ENCODE peak calls at places on chromosomes 3 and 15, in ten cellular contexts. J, M, D, T, O, G, L, I, C and W are unnamed samples.

GRCh38 chr3:30324587-30324986 is 281.8 kb upstream of the TGFBR2 start:
- DNase-seq in J (no peak), M (no peak), D (peak), T (no peak), O (no peak), G (no peak), L (no peak), I (no peak), C (no peak), W (no peak)

GRCh38 chr3:156448300-156448699 is 106.6 kb downstream of the SSR3 start:
- DNase-seq in J (no peak), M (no peak), D (peak), T (peak), O (no peak), G (no peak), L (no peak), I (peak), C (peak), W (no peak)

GRCh38 chr3:149967067-149967685 is 3.5 kb downstream of the PFN2 start:
- DNase-seq in J (no peak), M (no peak), D (peak), T (peak), O (no peak), G (no peak), L (no peak), I (no peak), C (peak), W (no peak)

GRCh38 chr3:149751551-149751950 is 738 bp downstream of the COMMD2 start:
- DNase-seq in J (no peak), M (no peak), D (peak), T (peak), O (no peak), G (no peak), L (no peak), I (no peak), C (peak), W (no peak)

GRCh38 chr15:101358895-101359294 is 63.8 kb upstream of the SNRPA1 start:
- DNase-seq in J (peak), M (no peak), D (no peak), T (peak), O (no peak), G (peak), L (no peak), I (peak), C (no peak), W (no peak)

GRCh38 chr3:82055792-82056191 is 294.3 kb upstream of the GBE1 start:
- DNase-seq in J (no peak), M (no peak), D (peak), T (peak), O (no peak), G (no peak), L (no peak), I (no peak), C (no peak), W (no peak)

GRCh38 chr3:54891540-54891897 is 36.3 kb downstream of the LRTM1 start:
- DNase-seq in J (peak), M (peak), D (peak), T (peak), O (peak), G (peak), L (peak), I (peak), C (no peak), W (peak)

GRCh38 chr3:72591522-72592421 is 256.5 kb downstream of the SHQ1 start:
- DNase-seq in J (peak), M (peak), D (peak), T (peak), O (peak), G (no peak), L (peak), I (peak), C (no peak), W (no peak)

GRCh38 chr3:136787226-136787793 is 31.6 kb upstream of the SLC35G2 start:
- DNase-seq in J (no peak), M (no peak), D (no peak), T (no peak), O (no peak), G (no peak), L (no peak), I (no peak), C (peak), W (no peak)

GRCh38 chr15:39934415-39935044 is 615 bp downstream of the EIF2AK4 start:
- DNase-seq in J (no peak), M (no peak), D (peak), T (no peak), O (no peak), G (no peak), L (no peak), I (no peak), C (no peak), W (no peak)

GRCh38 chr3:7876741-7877297 is 624.8 kb upstream of the LMCD1 start:
- DNase-seq in J (no peak), M (no peak), D (no peak), T (peak), O (no peak), G (no peak), L (no peak), I (no peak), C (peak), W (no peak)

GRCh38 chr3:141108002-141108401 is 56.9 kb downstream of the SPSB4 start:
- DNase-seq in J (no peak), M (no peak), D (no peak), T (no peak), O (no peak), G (no peak), L (no peak), I (peak), C (no peak), W (peak)

GRCh38 chr3:8529738-8530525 is 28.3 kb downstream of the LMCD1 start:
- DNase-seq in J (no peak), M (no peak), D (peak), T (no peak), O (no peak), G (no peak), L (no peak), I (peak), C (no peak), W (no peak)

GRCh38 chr15:64688770-64689169 is 86.6 kb downstream of the RBPMS2 start:
- DNase-seq in J (no peak), M (no peak), D (no peak), T (no peak), O (no peak), G (no peak), L (no peak), I (no peak), C (no peak), W (no peak)

GRCh38 chr3:45881031-45882022 is 5.0 kb upstream of the CCR9 start:
- DNase-seq in J (no peak), M (no peak), D (peak), T (peak), O (no peak), G (no peak), L (no peak), I (no peak), C (no peak), W (no peak)

GRCh38 chr3:145628211-145628610 is 532.8 kb downstream of the PLOD2 start:
- DNase-seq in J (no peak), M (no peak), D (no peak), T (no peak), O (no peak), G (no peak), L (no peak), I (no peak), C (no peak), W (no peak)

GRCh38 chr3:1578105-1578833 is 485.4 kb downstream of the CNTN6 start:
- DNase-seq in J (no peak), M (no peak), D (no peak), T (no peak), O (no peak), G (no peak), L (no peak), I (no peak), C (no peak), W (no peak)

GRCh38 chr3:135779590-135780235 is 185.8 kb upstream of the PPP2R3A start:
- DNase-seq in J (no peak), M (no peak), D (no peak), T (no peak), O (no peak), G (no peak), L (no peak), I (no peak), C (no peak), W (no peak)

GRCh38 chr3:190695994-190696393 is 166.5 kb downstream of the GMNC start:
- DNase-seq in J (no peak), M (no peak), D (no peak), T (no peak), O (no peak), G (no peak), L (no peak), I (no peak), C (no peak), W (no peak)

GRCh38 chr3:116050311-116050710 is 395.0 kb downstream of the LSAMP start:
- DNase-seq in J (no peak), M (no peak), D (no peak), T (no peak), O (no peak), G (no peak), L (no peak), I (no peak), C (no peak), W (no peak)

GRCh38 chr3:67642190-67642589 is 12.2 kb downstream of the SUCLG2 start:
- DNase-seq in J (no peak), M (no peak), D (no peak), T (no peak), O (no peak), G (no peak), L (no peak), I (no peak), C (no peak), W (no peak)

GRCh38 chr3:159865042-159865579 is 123.5 kb upstream of the IL12A start:
- DNase-seq in J (no peak), M (no peak), D (peak), T (no peak), O (no peak), G (no peak), L (no peak), I (no peak), C (no peak), W (no peak)

GRCh38 chr15:62858343-62858742 is 184.2 kb upstream of the TPM1 start:
- DNase-seq in J (no peak), M (no peak), D (peak), T (no peak), O (no peak), G (no peak), L (no peak), I (peak), C (no peak), W (no peak)

GRCh38 chr3:8596706-8597514 is 47.7 kb downstream of the SSUH2 start:
- DNase-seq in J (no peak), M (no peak), D (no peak), T (no peak), O (no peak), G (no peak), L (no peak), I (peak), C (no peak), W (no peak)

GRCh38 chr3:47324278-47324865 is 41.6 kb downstream of the KLHL18 start:
- DNase-seq in J (no peak), M (peak), D (peak), T (peak), O (no peak), G (no peak), L (peak), I (peak), C (peak), W (no peak)

GRCh38 chr3:102447272-102447671 is 12.5 kb downstream of the ZPLD1 start:
- DNase-seq in J (no peak), M (no peak), D (peak), T (no peak), O (no peak), G (no peak), L (no peak), I (no peak), C (no peak), W (no peak)

GRCh38 chr3:171563298-171563697 is 103.1 kb upstream of the TNIK start:
- DNase-seq in J (peak), M (no peak), D (no peak), T (peak), O (no peak), G (no peak), L (no peak), I (peak), C (no peak), W (no peak)

GRCh38 chr3:105502333-105502732 is 135.6 kb downstream of the ALCAM start:
- DNase-seq in J (no peak), M (no peak), D (no peak), T (no peak), O (no peak), G (no peak), L (no peak), I (no peak), C (no peak), W (no peak)

GRCh38 chr3:69339766-69340165 is 46.1 kb downstream of the FRMD4B start:
- DNase-seq in J (peak), M (no peak), D (no peak), T (no peak), O (no peak), G (no peak), L (peak), I (peak), C (no peak), W (no peak)

GRCh38 chr3:153257673-153258351 is 95.8 kb downstream of the RAP2B start:
- DNase-seq in J (no peak), M (no peak), D (peak), T (no peak), O (no peak), G (no peak), L (no peak), I (no peak), C (no peak), W (no peak)

GRCh38 chr3:177693596-177693995 is 496.3 kb upstream of the TBL1XR1 start:
- DNase-seq in J (no peak), M (no peak), D (no peak), T (no peak), O (no peak), G (no peak), L (no peak), I (no peak), C (no peak), W (no peak)

GRCh38 chr15:90618330-90619136 is 88.8 kb downstream of the CRTC3 start:
- DNase-seq in J (no peak), M (no peak), D (no peak), T (no peak), O (no peak), G (no peak), L (no peak), I (no peak), C (no peak), W (no peak)

GRCh38 chr3:17745894-17746293 is 3.5 kb upstream of the TBC1D5 start:
- DNase-seq in J (no peak), M (no peak), D (no peak), T (no peak), O (no peak), G (no peak), L (no peak), I (no peak), C (no peak), W (no peak)

GRCh38 chr3:193716155-193716554 is 123.1 kb downstream of the OPA1 start:
- DNase-seq in J (no peak), M (no peak), D (no peak), T (no peak), O (no peak), G (no peak), L (no peak), I (no peak), C (peak), W (no peak)

GRCh38 chr3:4493931-4494806 is 1.0 kb downstream of the ITPR1 start:
- DNase-seq in J (peak), M (no peak), D (peak), T (peak), O (no peak), G (peak), L (peak), I (peak), C (peak), W (no peak)

GRCh38 chr15:49621327-49622210 is 721 bp downstream of the DTWD1 start:
- DNase-seq in J (no peak), M (no peak), D (peak), T (peak), O (no peak), G (no peak), L (no peak), I (no peak), C (peak), W (no peak)

GRCh38 chr3:123892195-123892594 is 8.1 kb upstream of the MYLK start:
- DNase-seq in J (no peak), M (no peak), D (no peak), T (no peak), O (no peak), G (no peak), L (no peak), I (no peak), C (no peak), W (no peak)

GRCh38 chr3:81968628-81969027 is 207.2 kb upstream of the GBE1 start:
- DNase-seq in J (no peak), M (no peak), D (no peak), T (peak), O (no peak), G (no peak), L (no peak), I (no peak), C (no peak), W (no peak)

GRCh38 chr3:122184591-122184929 is 1.1 kb downstream of the CASR start:
- DNase-seq in J (no peak), M (no peak), D (no peak), T (peak), O (no peak), G (no peak), L (no peak), I (no peak), C (no peak), W (no peak)
- H3K27ac ChIP-seq in J (no peak), M (no peak), D (no peak), T (no peak), O (no peak), G (no peak), L (no peak), I (no peak), C (no peak), W (no peak)

GRCh38 chr3:128094295-128095151 is 29.1 kb downstream of the RUVBL1 start:
- DNase-seq in J (no peak), M (no peak), D (no peak), T (no peak), O (no peak), G (no peak), L (no peak), I (no peak), C (no peak), W (no peak)

GRCh38 chr3:128100126-128100525 is 23.5 kb downstream of the RUVBL1 start:
- DNase-seq in J (no peak), M (no peak), D (no peak), T (no peak), O (no peak), G (no peak), L (no peak), I (no peak), C (no peak), W (no peak)

GRCh38 chr3:128098234-128098633 is 25.4 kb downstream of the RUVBL1 start:
- DNase-seq in J (no peak), M (no peak), D (no peak), T (no peak), O (no peak), G (no peak), L (no peak), I (no peak), C (no peak), W (no peak)

GRCh38 chr3:128091586-128091985 is 32.0 kb downstream of the RUVBL1 start:
- DNase-seq in J (no peak), M (no peak), D (no peak), T (no peak), O (no peak), G (no peak), L (no peak), I (no peak), C (no peak), W (no peak)

DNA sequence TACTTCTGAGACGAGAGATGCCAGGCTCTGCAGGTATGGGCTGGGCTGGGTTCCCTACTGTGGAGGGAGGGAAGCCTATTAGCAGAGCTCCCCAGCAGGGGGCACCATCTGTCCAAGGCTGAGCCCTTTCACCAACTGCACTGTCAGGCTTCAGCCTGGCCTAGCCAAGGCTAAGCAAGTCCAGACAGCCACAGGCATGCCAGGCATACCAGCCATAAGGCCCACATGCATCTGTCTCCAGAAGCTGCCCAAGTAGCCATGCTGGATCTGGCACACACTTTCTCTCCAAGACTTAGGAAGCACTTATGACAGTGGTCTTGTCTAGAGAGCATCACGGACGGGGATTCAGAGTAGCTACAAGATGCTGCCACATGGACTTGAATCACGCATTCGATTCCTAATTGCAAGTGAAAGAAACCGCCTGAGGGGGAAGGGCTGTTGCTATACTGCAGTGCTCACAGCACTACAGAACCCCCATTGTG is 28.3 kb downstream of the RUVBL1 start:
- DNase-seq in J (peak), M (peak), D (peak), T (peak), O (peak), G (peak), L (peak), I (peak), C (peak), W (no peak)
- H3K27ac ChIP-seq in J (peak), M (peak), D (no peak), T (no peak), O (no peak), G (no peak), L (no peak), I (no peak), C (peak), W (no peak)

DNA sequence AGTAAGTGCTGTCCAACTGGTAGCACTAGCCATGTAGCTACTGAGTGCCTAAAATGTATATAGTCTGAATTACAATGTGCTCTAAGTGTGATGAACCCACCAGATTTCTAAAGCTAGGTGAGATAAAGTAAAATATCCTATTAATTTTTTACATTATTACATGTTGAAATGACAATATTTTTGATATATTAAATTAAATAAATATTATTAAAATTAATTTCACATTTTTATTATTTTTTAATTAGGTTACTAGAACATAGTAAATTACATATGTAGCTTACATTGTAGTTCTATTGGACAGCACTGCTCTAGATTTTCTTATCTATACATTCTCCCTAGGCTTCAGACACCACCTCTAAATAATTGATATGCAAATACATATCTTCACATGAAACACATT is 9.2 kb upstream of the OR5K1 start:
- DNase-seq in J (no peak), M (no peak), D (no peak), T (no peak), O (no peak), G (no peak), L (no peak), I (no peak), C (no peak), W (no peak)
- H3K27ac ChIP-seq in J (no peak), M (no peak), D (no peak), T (no peak), O (no peak), G (no peak), L (no peak), I (no peak), C (no peak), W (no peak)

DNA sequence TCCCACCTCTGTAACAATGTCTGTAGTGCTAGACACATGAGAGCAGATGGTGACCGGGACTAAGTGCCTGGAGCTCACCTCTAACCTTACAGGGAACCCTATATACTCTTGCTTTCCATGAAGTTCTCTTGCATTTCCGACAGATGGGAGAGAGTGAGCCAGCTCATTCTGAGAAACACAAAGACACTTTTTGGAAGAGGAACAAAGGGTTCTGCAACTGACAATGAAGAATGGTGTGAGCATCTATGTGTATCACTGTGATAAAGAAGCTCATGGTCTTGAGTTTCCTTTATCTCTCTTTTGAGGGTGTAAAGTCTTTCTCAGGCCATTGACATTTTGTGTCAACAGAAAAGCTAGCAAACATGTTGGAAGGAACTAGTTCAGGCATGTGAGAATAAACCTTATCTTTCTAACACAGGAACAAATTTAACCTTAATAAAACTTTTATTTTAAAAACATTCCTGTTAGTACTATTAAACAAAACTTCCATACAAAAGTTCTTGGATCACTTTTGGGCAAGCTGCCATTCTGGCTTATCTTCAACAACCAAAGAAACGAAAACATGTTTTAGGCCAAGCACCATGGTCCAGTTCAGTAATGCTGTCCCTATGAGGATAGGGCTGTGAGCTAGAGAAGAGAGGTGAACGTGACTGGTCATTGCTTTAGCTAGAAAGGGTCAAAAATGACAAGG is 142.7 kb downstream of the THRB start:
- DNase-seq in J (no peak), M (peak), D (no peak), T (peak), O (no peak), G (no peak), L (peak), I (no peak), C (no peak), W (no peak)
- H3K27ac ChIP-seq in J (peak), M (peak), D (no peak), T (no peak), O (peak), G (no peak), L (peak), I (no peak), C (no peak), W (no peak)